ENCODE peak calls at places on chromosomes 4 and X, in eight cellular contexts. Z, G, P, K, S, X, O and I are unnamed samples.

GRCh38 chrX:45748443-45748842 is 547.8 kb upstream of the DIPK2B start:
- DNase-seq in G (no peak), S (no peak), Z (no peak), X (no peak), K (no peak), O (no peak), P (no peak), I (no peak)

GRCh38 chrX:20947411-20947912 is 426.8 kb upstream of the CNKSR2 start:
- DNase-seq in K (no peak), Z (no peak), G (no peak), X (no peak), P (no peak), S (no peak), O (no peak), I (no peak)

GRCh38 chr4:101367201-101367600 is 19.9 kb upstream of the PPP3CA start:
- DNase-seq in G (no peak), X (no peak), S (no peak), O (no peak), P (no peak), Z (no peak), K (no peak), I (no peak)

GRCh38 chr4:8182858-8183725 is 16.0 kb upstream of the SH3TC1 start:
- DNase-seq in Z (no peak), P (peak; percentile 96), G (peak; percentile 39), K (no peak), X (peak; percentile 91), O (no peak), S (no peak), I (no peak)

GRCh38 chrX:4844376-4844775 is 1130.9 kb upstream of the PRKX start:
- DNase-seq in S (no peak), O (no peak), K (no peak), X (no peak), P (no peak), Z (no peak), G (no peak), I (no peak)

GRCh38 chr4:113996599-113997177 is 17.2 kb upstream of the ARSJ start:
- DNase-seq in X (no peak), K (no peak), G (no peak), S (no peak), P (no peak), Z (no peak), O (no peak), I (no peak)

GRCh38 chr4:121155893-121156292 is 8.2 kb downstream of the TNIP3 start:
- DNase-seq in Z (no peak), S (peak; percentile 69), G (no peak), K (no peak), P (no peak), X (no peak), O (peak; percentile 24), I (no peak)

GRCh38 chr4:36841583-36842326 is 402.8 kb upstream of the NWD2 start:
- DNase-seq in K (no peak), O (peak; percentile 22), X (no peak), P (no peak), G (no peak), S (no peak), Z (no peak), I (no peak)

GRCh38 chr4:140533951-140534480 is 10.0 kb downstream of the ELMOD2 start:
- DNase-seq in S (no peak), O (no peak), K (no peak), G (no peak), P (no peak), Z (no peak), X (no peak), I (no peak)

GRCh38 chrX:153726286-153727107 is 1.8 kb downstream of the ABCD1 start:
- DNase-seq in K (peak; percentile 80), Z (peak; percentile 47), O (no peak), G (peak; percentile 52), P (peak; percentile 89), S (no peak), X (peak; percentile 64), I (no peak)

GRCh38 chrX:9429767-9430166 is 35.1 kb upstream of the TBL1X start:
- DNase-seq in S (no peak), P (no peak), O (no peak), Z (no peak), G (no peak), K (no peak), X (no peak), I (no peak)

GRCh38 chrX:9786839-9787635 is 808 bp downstream of the SHROOM2 start:
- DNase-seq in S (peak; percentile 15), G (peak; percentile 29), O (no peak), K (no peak), X (no peak), P (no peak), Z (peak; percentile 33), I (no peak)

GRCh38 chrX:134183665-134184064 is 53.3 kb upstream of the CCDC160 start:
- DNase-seq in S (no peak), P (no peak), K (no peak), X (no peak), Z (no peak), O (no peak), G (no peak), I (no peak)

GRCh38 chr4:832536-832935 is 6.6 kb upstream of the CPLX1 start:
- DNase-seq in G (no peak), K (no peak), S (no peak), O (no peak), X (no peak), Z (no peak), P (peak; percentile 59), I (no peak)

GRCh38 chr4:25423548-25423947 is 46.5 kb downstream of the ANAPC4 start:
- DNase-seq in K (no peak), Z (no peak), G (no peak), S (no peak), P (no peak), X (no peak), O (no peak), I (no peak)

GRCh38 chr4:25425361-25425760 is 48.3 kb downstream of the ANAPC4 start:
- DNase-seq in Z (no peak), X (no peak), O (no peak), P (no peak), S (no peak), G (no peak), K (no peak), I (no peak)

GRCh38 chr4:25424539-25425228 is 47.6 kb downstream of the ANAPC4 start:
- DNase-seq in S (no peak), K (no peak), X (peak; percentile 60), P (no peak), G (no peak), O (no peak), Z (no peak), I (no peak)

GRCh38 chr4:25421819-25422511 is 44.9 kb downstream of the ANAPC4 start:
- DNase-seq in Z (no peak), G (no peak), P (no peak), O (no peak), K (no peak), S (no peak), X (no peak), I (no peak)

DNA sequence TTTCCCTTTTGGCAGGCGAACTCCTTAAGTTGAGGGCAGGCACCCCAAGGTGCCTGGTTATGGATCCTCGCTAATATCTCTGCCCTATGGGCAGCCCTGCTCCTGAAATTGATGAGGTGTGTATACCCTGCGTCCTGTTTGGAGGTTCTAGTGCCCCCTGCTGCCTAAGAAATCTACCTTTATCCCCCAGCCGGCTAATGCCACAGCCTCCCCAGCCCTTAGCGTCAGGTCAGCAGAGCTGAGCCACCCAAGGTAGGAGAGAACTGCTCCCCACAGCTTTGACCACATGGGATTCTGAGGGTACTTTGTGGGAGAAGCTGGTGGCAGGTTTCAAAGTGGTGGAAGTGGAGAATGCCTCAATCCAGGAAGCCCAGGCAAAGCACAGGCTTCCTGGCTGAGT is 50.8 kb downstream of the ANAPC4 start:
- DNase-seq in S (no peak), K (no peak), P (no peak), G (no peak), O (no peak), Z (no peak), X (no peak), I (no peak)
- TF ChIP-seq CTCF in S (no peak), K (no peak), P (no peak), G (no peak), O (no peak), Z (no peak), X (no peak), I (no peak)

GRCh38 chrX:95835223-95835622 is 849.4 kb upstream of the DIAPH2 start:
- DNase-seq in S (no peak), P (peak; percentile 14), X (no peak), Z (no peak), G (no peak), O (no peak), K (no peak), I (no peak)
- TF ChIP-seq CTCF in S (no peak), P (no peak), X (no peak), Z (no peak), G (no peak), O (no peak), K (no peak), I (no peak)

DNA sequence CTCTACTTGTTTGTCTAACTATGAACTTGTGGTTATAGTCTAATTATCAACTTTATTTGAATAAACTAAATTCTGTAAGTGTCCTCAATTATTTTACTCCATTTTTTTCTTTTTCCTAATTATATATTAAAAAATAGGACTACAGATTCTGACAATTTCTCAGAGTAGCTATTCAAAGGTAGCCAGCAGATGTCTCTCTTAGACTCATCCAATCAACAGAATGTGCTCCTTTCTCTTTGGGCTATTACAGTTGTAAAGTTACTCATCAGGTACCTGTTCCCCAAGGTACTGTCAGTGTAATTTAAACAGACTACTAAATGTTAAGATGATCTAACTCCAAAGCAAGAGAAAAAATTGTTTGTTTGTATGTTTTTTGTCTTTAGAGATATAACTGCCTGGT is 248.6 kb downstream of the PCDH18 start:
- DNase-seq in O (peak; percentile 2), Z (no peak), X (no peak), G (no peak), S (no peak), P (no peak), K (no peak), I (no peak)
- TF ChIP-seq CTCF in O (peak; percentile 49), Z (no peak), X (peak; percentile 31), G (no peak), S (peak; percentile 33), P (no peak), K (no peak), I (peak; percentile 71)

GRCh38 chr4:103996059-103996458 is 276.3 kb upstream of the TACR3 start:
- DNase-seq in G (no peak), Z (no peak), X (no peak), S (no peak), O (peak; percentile 33), K (no peak), P (no peak), I (no peak)

GRCh38 chr4:103996637-103997036 is 276.9 kb upstream of the TACR3 start:
- DNase-seq in O (peak; percentile 28), P (no peak), K (no peak), X (no peak), G (peak; percentile 18), S (no peak), Z (peak; percentile 11), I (no peak)

GRCh38 chr4:103998752-103999151 is 279.0 kb upstream of the TACR3 start:
- DNase-seq in X (no peak), S (no peak), Z (no peak), O (no peak), P (no peak), K (no peak), G (no peak), I (no peak)

GRCh38 chr4:103994059-103994458 is 274.3 kb upstream of the TACR3 start:
- DNase-seq in S (no peak), K (no peak), P (no peak), G (no peak), Z (no peak), O (no peak), X (no peak), I (no peak)
- TF ChIP-seq CTCF in S (no peak), K (no peak), P (no peak), G (no peak), Z (peak; percentile 47), O (peak; percentile 40), X (no peak), I (no peak)

GRCh38 chrX:95318882-95319281 is 1365.8 kb upstream of the DIAPH2 start:
- DNase-seq in O (no peak), Z (peak; percentile 4), X (no peak), K (no peak), S (no peak), P (no peak), G (no peak), I (no peak)
- TF ChIP-seq CTCF in O (peak; percentile 30), Z (peak; percentile 35), X (no peak), K (no peak), S (no peak), P (no peak), G (peak; percentile 12), I (no peak)